ENCODE peak calls at places on chromosome 6, in nine cellular contexts. U, S, M, P, Y, F, V, I and D are unnamed samples.

GRCh38 chr6:30450908-30451818 is 38.1 kb upstream of the HLA-E start:
- DNase-seq in S (peak), I (peak), F (peak), U (peak), Y (no peak), V (peak), M (peak), P (peak), D (peak)

GRCh38 chr6:90905351-90905750 is 318.5 kb upstream of the MAP3K7 start:
- DNase-seq in F (no peak), M (no peak), V (no peak), Y (no peak), U (no peak), S (no peak), I (no peak), P (no peak), D (no peak)

GRCh38 chr6:134584809-134585528 is 267.1 kb upstream of the SGK1 start:
- DNase-seq in P (no peak), U (no peak), S (no peak), M (no peak), Y (no peak), F (no peak), I (no peak), V (no peak), D (no peak)

GRCh38 chr6:138577151-138577915 is 78.0 kb upstream of the NHSL1 start:
- DNase-seq in U (no peak), M (no peak), P (no peak), S (no peak), F (no peak), I (no peak), V (no peak), Y (no peak), D (no peak)

GRCh38 chr6:87213364-87213763 is 58.0 kb downstream of the ZNF292 start:
- DNase-seq in I (no peak), S (no peak), V (no peak), P (no peak), U (no peak), F (no peak), Y (peak), M (no peak), D (no peak)

GRCh38 chr6:81929828-81930227 is 177.3 kb upstream of the TENT5A start:
- DNase-seq in U (no peak), M (peak), S (peak), I (peak), F (no peak), P (no peak), V (no peak), Y (no peak), D (no peak)

GRCh38 chr6:147852772-147853171 is 344.3 kb downstream of the SAMD5 start:
- DNase-seq in M (no peak), V (no peak), U (peak), Y (no peak), F (no peak), P (no peak), I (peak), S (no peak), D (no peak)

GRCh38 chr6:33634203-33634727 is 13.1 kb downstream of the ITPR3 start:
- DNase-seq in V (peak), M (no peak), Y (no peak), F (no peak), U (no peak), I (no peak), P (no peak), S (no peak), D (no peak)

GRCh38 chr6:6610031-6610591 is 21.6 kb downstream of the LY86 start:
- DNase-seq in V (no peak), S (no peak), U (no peak), M (no peak), F (no peak), I (no peak), Y (no peak), P (no peak), D (peak)

GRCh38 chr6:38806271-38806670 is 91.2 kb downstream of the DNAH8 start:
- DNase-seq in Y (no peak), F (no peak), V (no peak), S (no peak), U (no peak), I (no peak), P (no peak), M (no peak), D (no peak)

GRCh38 chr6:165846123-165846966 is 183.3 kb upstream of the PDE10A start:
- DNase-seq in U (no peak), F (peak), S (no peak), Y (no peak), M (no peak), V (no peak), I (peak), P (no peak), D (no peak)

GRCh38 chr6:15248451-15249370 is 2.8 kb downstream of the JARID2 start:
- DNase-seq in V (peak), S (peak), U (peak), Y (peak), M (no peak), F (peak), P (peak), I (peak), D (peak)

GRCh38 chr6:38012573-38012972 is 193.0 kb downstream of the ZFAND3 start:
- DNase-seq in Y (peak), I (peak), M (peak), U (peak), F (no peak), V (no peak), P (no peak), S (peak), D (peak)

GRCh38 chr6:134708079-134708478 is 241.8 kb downstream of the ALDH8A1 start:
- DNase-seq in I (no peak), U (no peak), M (no peak), V (no peak), Y (no peak), P (no peak), S (no peak), F (no peak), D (no peak)

GRCh38 chr6:34189806-34190503 is 44.1 kb upstream of the GRM4 start:
- DNase-seq in I (no peak), M (no peak), F (no peak), Y (no peak), S (no peak), P (peak), U (no peak), V (peak), D (no peak)

GRCh38 chr6:34475167-34476047 is 9.5 kb downstream of the PACSIN1 start:
- DNase-seq in Y (no peak), S (no peak), F (no peak), M (no peak), I (peak), U (no peak), V (no peak), P (no peak), D (no peak)

GRCh38 chr6:122749451-122750050 is 30.0 kb upstream of the FABP7 start:
- DNase-seq in U (no peak), S (peak), M (no peak), P (no peak), I (no peak), Y (no peak), F (no peak), V (no peak), D (no peak)

GRCh38 chr6:160270347-160270746 is 11.7 kb upstream of the SLC22A2 start:
- DNase-seq in I (no peak), Y (no peak), U (no peak), F (peak), M (no peak), S (no peak), V (no peak), P (no peak), D (no peak)

GRCh38 chr6:36121752-36122494 is 8.4 kb upstream of the MAPK13 start:
- DNase-seq in M (no peak), V (no peak), I (no peak), Y (no peak), F (no peak), S (no peak), U (no peak), P (no peak), D (no peak)

GRCh38 chr6:19934996-19935591 is 97.9 kb downstream of the ID4 start:
- DNase-seq in U (no peak), S (no peak), V (no peak), M (no peak), F (no peak), P (no peak), Y (no peak), I (no peak), D (no peak)

GRCh38 chr6:16985484-16986284 is 116.2 kb upstream of the STMND1 start:
- DNase-seq in U (peak), S (peak), Y (no peak), I (peak), M (peak), V (no peak), F (no peak), P (no peak), D (no peak)
- H3K4me3 ChIP-seq in U (no peak), S (peak), Y (no peak), I (no peak), M (peak), V (peak), F (no peak), P (no peak), D (no peak)

GRCh38 chr6:27810768-27811298 is 101.4 kb downstream of the OR2B2 start:
- DNase-seq in U (no peak), P (no peak), F (no peak), M (no peak), V (no peak), Y (no peak), I (no peak), S (no peak), D (no peak)

GRCh38 chr6:27812078-27812804 is 100.0 kb downstream of the OR2B2 start:
- DNase-seq in P (no peak), V (no peak), Y (no peak), U (no peak), M (no peak), F (no peak), S (no peak), I (no peak), D (no peak)

GRCh38 chr6:27809939-27810767 is 102.0 kb downstream of the OR2B2 start:
- DNase-seq in M (peak), I (peak), F (peak), S (peak), V (peak), Y (peak), P (peak), U (peak), D (peak)

GRCh38 chr6:27812805-27813626 is 99.2 kb downstream of the OR2B2 start:
- DNase-seq in P (no peak), U (no peak), Y (no peak), M (no peak), S (no peak), V (no peak), I (no peak), F (no peak), D (no peak)

GRCh38 chr6:27811383-27811782 is 100.8 kb downstream of the OR2B2 start:
- DNase-seq in V (no peak), I (no peak), P (no peak), S (no peak), F (no peak), Y (no peak), U (no peak), M (no peak), D (no peak)
- H3K4me3 ChIP-seq in V (no peak), I (no peak), P (no peak), S (peak), F (no peak), Y (peak), U (peak), M (no peak), D (peak)

DNA sequence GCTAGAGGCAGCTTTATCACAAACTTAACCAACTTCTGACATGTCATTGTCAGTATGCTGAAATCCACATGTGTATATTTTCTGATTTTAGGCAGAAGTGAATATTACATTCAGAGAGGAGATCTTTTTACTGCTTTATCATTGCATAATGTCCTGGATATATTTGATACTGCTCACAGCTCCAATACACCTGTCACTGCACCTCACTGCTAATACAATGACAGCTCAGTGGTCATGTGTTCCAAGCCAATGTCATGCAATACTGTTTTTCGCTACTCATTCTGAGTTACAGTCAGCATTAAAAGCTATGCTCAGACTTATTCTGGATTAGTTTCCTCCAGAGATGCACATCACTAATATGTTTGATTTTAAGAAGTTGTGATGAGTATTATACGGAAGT is 1604.6 kb downstream of the HACE1 start:
- DNase-seq in F (no peak), U (no peak), M (no peak), I (no peak), Y (no peak), S (no peak), V (no peak), P (no peak), D (no peak)
- H3K4me3 ChIP-seq in F (no peak), U (no peak), M (no peak), I (no peak), Y (no peak), S (no peak), V (no peak), P (no peak), D (no peak)

GRCh38 chr6:57261896-57262295 is 39.8 kb upstream of the RAB23 start:
- DNase-seq in S (peak), U (no peak), P (no peak), F (no peak), M (no peak), V (no peak), Y (no peak), I (no peak), D (no peak)

GRCh38 chr6:57259064-57259463 is 37.0 kb upstream of the RAB23 start:
- DNase-seq in P (no peak), M (no peak), I (no peak), V (no peak), Y (no peak), F (no peak), S (no peak), U (no peak), D (no peak)

GRCh38 chr6:57262491-57262890 is 40.4 kb upstream of the RAB23 start:
- DNase-seq in P (peak), V (no peak), Y (no peak), F (no peak), S (peak), I (no peak), U (peak), M (no peak), D (no peak)

GRCh38 chr6:57265755-57266221 is 43.7 kb upstream of the RAB23 start:
- DNase-seq in Y (no peak), S (peak), U (peak), F (no peak), V (no peak), M (no peak), I (peak), P (no peak), D (no peak)

DNA sequence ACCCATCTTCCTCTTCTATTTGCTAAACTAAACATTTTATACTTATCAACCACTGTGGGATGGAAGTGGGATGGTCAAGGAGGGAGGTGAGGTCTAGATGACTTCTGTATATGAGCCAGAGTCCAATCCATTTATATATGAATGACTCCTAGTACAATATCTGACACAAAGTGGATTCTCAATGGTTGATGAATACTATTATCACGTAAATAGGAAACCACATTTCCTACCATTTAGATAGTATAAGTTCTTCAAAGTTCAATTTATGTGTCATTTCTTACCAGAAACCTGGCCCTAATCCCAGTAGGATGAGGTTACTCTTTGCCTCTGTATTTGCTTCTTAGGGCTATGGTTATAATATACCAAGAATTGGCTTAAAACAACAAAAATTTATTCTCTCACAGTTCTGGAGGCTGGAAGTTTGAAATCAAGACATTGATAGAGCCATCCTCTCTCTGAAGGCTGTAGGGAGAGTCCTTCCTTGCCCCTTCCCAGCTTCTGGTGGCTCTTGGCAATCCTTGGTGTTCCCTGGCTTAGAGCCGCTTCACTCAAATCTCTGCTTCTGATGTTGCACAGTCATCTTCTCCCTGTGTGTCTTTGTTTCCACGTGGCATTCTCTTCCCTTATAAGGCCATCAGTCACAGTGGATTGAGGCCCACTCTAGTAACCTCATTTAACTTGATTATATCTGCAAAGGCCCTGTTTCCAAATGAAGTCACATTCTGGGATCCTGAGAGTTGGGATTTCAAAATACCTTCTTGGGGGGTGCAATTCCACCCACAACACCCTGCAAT is 41.0 kb upstream of the RAB23 start:
- DNase-seq in M (peak), U (peak), Y (no peak), P (peak), S (peak), F (no peak), I (peak), V (no peak), D (no peak)
- H3K4me3 ChIP-seq in M (no peak), U (no peak), Y (no peak), P (no peak), S (no peak), F (no peak), I (no peak), V (no peak), D (no peak)

GRCh38 chr6:23266536-23266935 is 697.2 kb downstream of the HDGFL1 start:
- DNase-seq in S (no peak), M (no peak), P (no peak), F (no peak), Y (no peak), I (no peak), U (no peak), V (no peak), D (no peak)
- H3K4me3 ChIP-seq in S (no peak), M (no peak), P (no peak), F (no peak), Y (no peak), I (no peak), U (no peak), V (no peak), D (no peak)

GRCh38 chr6:7727150-7727950 is 1.5 kb downstream of the BMP6 start:
- DNase-seq in P (peak), I (no peak), S (no peak), M (no peak), U (no peak), V (no peak), Y (no peak), F (peak), D (no peak)

GRCh38 chr6:7728855-7729590 is 3.1 kb downstream of the BMP6 start:
- DNase-seq in V (no peak), Y (no peak), U (no peak), S (no peak), I (no peak), P (no peak), M (no peak), F (no peak), D (no peak)

GRCh38 chr6:7726416-7727149 is 684 bp downstream of the BMP6 start:
- DNase-seq in V (no peak), U (no peak), S (no peak), I (no peak), M (no peak), Y (no peak), F (peak), P (no peak), D (no peak)

GRCh38 chr6:7730003-7730402 is 4.1 kb downstream of the BMP6 start:
- DNase-seq in F (no peak), I (no peak), M (no peak), U (no peak), Y (no peak), P (no peak), S (no peak), V (no peak), D (no peak)

DNA sequence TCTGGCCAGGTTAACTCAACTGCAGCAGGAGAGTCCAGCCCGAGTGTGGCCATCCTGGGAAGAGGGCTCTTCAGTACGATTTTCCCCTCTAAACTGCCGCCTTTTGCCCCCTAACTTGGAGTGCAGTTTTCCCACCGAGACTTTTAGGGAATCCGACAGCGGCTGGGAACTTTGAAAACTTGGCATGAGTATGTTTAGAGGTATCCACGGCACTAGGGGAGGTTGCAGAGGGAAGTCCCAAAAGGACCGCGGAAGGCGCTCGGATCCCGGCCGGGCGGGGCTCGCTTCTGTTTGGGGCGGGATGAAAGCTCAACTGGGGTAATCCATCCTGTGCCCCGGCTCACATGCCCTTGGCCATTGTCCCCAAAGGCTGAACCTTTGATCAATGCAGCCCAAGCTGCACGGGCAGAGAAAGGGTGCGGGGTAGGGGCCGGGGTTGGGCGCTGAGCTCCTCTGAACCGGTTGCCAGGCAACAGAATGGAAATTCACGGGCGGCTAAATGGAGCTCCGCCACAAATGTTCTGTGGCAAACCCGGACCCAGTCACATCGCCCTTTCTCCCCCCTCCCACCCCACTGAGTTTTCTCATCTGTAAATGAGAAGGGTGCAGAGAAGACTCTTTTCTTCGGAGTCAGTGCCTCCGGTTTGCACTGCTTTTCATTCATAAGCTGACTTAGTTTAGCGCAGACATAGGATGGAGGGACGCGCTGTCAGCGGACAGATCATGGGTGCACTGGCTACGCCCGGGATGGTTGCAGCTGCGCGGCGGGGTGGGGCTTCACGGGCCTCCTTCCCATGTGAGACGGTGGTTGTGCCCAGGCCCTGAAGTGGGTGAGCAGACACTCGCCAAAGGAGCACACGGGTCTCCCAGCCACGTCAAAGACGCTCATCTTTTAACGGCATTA is 2.3 kb downstream of the BMP6 start:
- DNase-seq in F (peak), V (peak), U (no peak), Y (no peak), I (no peak), S (no peak), M (no peak), P (peak), D (no peak)
- H3K4me3 ChIP-seq in F (peak), V (peak), U (peak), Y (no peak), I (peak), S (peak), M (peak), P (peak), D (no peak)

DNA sequence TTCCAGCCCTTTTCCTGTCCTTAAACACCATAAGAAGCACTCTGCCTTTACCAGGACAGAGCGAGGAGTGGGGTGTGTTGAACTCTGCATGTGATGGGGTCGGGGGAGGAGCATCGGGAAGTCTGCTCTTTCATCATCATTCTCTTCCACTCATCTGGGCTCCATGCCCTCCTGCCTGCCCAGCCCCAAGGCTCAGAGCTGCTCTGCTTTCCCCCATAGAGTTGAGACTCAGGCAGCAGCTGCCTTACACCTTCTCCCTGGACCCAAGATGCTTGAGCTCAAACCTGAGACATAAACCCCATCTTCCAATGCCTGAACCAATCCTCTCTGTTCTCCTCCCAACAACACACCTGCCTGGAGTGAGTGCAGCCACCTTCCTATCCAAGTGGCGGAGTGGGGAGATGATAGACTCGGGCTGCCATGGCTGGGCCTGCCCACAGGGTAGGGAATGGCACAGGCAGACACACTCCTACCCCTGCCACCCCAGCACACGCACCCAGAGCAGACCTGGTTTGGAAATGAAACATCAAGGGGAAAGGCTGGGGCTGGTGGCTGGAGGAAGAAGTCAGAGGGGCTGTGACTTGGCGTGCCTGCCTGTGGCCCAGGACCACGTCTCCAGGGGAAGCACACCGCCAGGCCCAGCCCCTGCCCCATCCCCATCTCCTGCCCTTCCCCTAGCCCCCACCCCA is 28.4 kb downstream of the TFEB start:
- DNase-seq in U (peak), M (no peak), Y (no peak), P (no peak), V (no peak), I (peak), S (peak), F (peak), D (no peak)
- H3K4me3 ChIP-seq in U (no peak), M (no peak), Y (no peak), P (no peak), V (no peak), I (no peak), S (no peak), F (no peak), D (no peak)